ENCODE peak calls at places on chromosomes 4 and X, in five cellular contexts. One of them, this sample, is unnamed.
A peak's percentile ranks its signal among the peaks of the same experiment; 100 is the strongest.

GRCh38 chr4:121358473-121358872 is 22.3 kb downstream of the QRFPR start:
- DNase-seq in AML-193: no peak
- DNase-seq in NCI-H1048: no peak
- DNase-seq in HFF-Myc: peak; percentile 38
- DNase-seq in GM04503: peak; percentile 13
- DNase-seq in this sample: no peak

GRCh38 chrX:111254896-111255693 is 15.2 kb downstream of the CAPN6 start:
- DNase-seq in AML-193: no peak
- DNase-seq in NCI-H1048: no peak
- DNase-seq in HFF-Myc: no peak
- DNase-seq in GM04503: no peak
- DNase-seq in this sample: no peak

GRCh38 chrX:135178636-135179035 is 7.4 kb upstream of the CT55 start:
- DNase-seq in AML-193: no peak
- DNase-seq in NCI-H1048: no peak
- DNase-seq in HFF-Myc: no peak
- DNase-seq in GM04503: no peak
- DNase-seq in this sample: no peak

GRCh38 chr4:7817877-7818675 is 121.6 kb downstream of the AFAP1 start:
- DNase-seq in AML-193: no peak
- DNase-seq in NCI-H1048: no peak
- DNase-seq in HFF-Myc: no peak
- DNase-seq in GM04503: no peak
- DNase-seq in this sample: no peak

GRCh38 chr4:71553605-71554004 is 214.8 kb downstream of the SLC4A4 start:
- DNase-seq in AML-193: peak; percentile 8
- DNase-seq in NCI-H1048: no peak
- DNase-seq in HFF-Myc: no peak
- DNase-seq in GM04503: no peak
- DNase-seq in this sample: no peak

GRCh38 chr4:950136-951020 is 18.1 kb downstream of the TMEM175 start:
- DNase-seq in AML-193: no peak
- DNase-seq in NCI-H1048: no peak
- DNase-seq in HFF-Myc: no peak
- DNase-seq in GM04503: no peak
- DNase-seq in this sample: no peak

GRCh38 chr4:184282251-184282713 is 64.6 kb upstream of the ENPP6 start:
- DNase-seq in AML-193: no peak
- DNase-seq in NCI-H1048: no peak
- DNase-seq in HFF-Myc: no peak
- DNase-seq in GM04503: no peak
- DNase-seq in this sample: no peak

GRCh38 chr4:89704651-89705395 is 132.1 kb downstream of the SNCA start:
- DNase-seq in AML-193: no peak
- DNase-seq in NCI-H1048: no peak
- DNase-seq in HFF-Myc: no peak
- DNase-seq in GM04503: no peak
- DNase-seq in this sample: no peak

GRCh38 chr4:168441412-168441811 is 38.9 kb downstream of the DDX60L start:
- DNase-seq in AML-193: peak; percentile 3
- DNase-seq in NCI-H1048: no peak
- DNase-seq in HFF-Myc: no peak
- DNase-seq in GM04503: no peak
- DNase-seq in this sample: no peak

GRCh38 chrX:144214651-144215050 is 330.8 kb downstream of the UBE2NL start:
- DNase-seq in AML-193: no peak
- DNase-seq in NCI-H1048: no peak
- DNase-seq in HFF-Myc: no peak
- DNase-seq in GM04503: no peak
- DNase-seq in this sample: no peak

This sample was measured in WERI-Rb-1.